ENCODE peak calls at places on chromosomes 2 and 18, in ten cellular contexts. U is kidney, O is Peyer's patch, K is AG04449, A is K562, L is pancreas, X is HepG2, G is AG10803, H is A673, B is HCT116. Y is an unnamed sample.

GRCh38 chr2:26892916-26893524 is 45.1 kb downstream of the DPYSL5 start:
- DNase-seq in U (no peak), O (no peak), K (no peak), A (no peak), L (no peak), X (no peak), G (no peak), H (no peak), B (no peak), Y (no peak)

GRCh38 chr2:57443985-57444501 is 602.6 kb upstream of the VRK2 start:
- DNase-seq in U (no peak), O (no peak), K (peak), A (no peak), L (no peak), X (no peak), G (peak), H (no peak), B (peak), Y (no peak)

GRCh38 chr2:205386109-205386508 is 296.2 kb upstream of the NRP2 start:
- DNase-seq in U (no peak), O (no peak), K (no peak), A (no peak), L (no peak), X (no peak), G (peak), H (no peak), B (no peak), Y (no peak)

GRCh38 chr2:144137705-144138428 is 382.1 kb downstream of the ZEB2 start:
- DNase-seq in U (no peak), O (no peak), K (peak), A (no peak), L (no peak), X (peak), G (peak), H (no peak), B (no peak), Y (no peak)

GRCh38 chr2:166170356-166170755 is 42.5 kb upstream of the SCN1A start:
- DNase-seq in U (no peak), O (no peak), K (no peak), A (no peak), L (no peak), X (no peak), G (no peak), H (no peak), B (no peak), Y (no peak)

GRCh38 chr2:15042824-15043223 is 410.3 kb downstream of the LRATD1 start:
- DNase-seq in U (no peak), O (no peak), K (peak), A (no peak), L (no peak), X (no peak), G (peak), H (peak), B (no peak), Y (peak)

GRCh38 chr2:2683581-2683980 is 352.5 kb upstream of the MYT1L start:
- DNase-seq in U (no peak), O (peak), K (no peak), A (no peak), L (no peak), X (no peak), G (no peak), H (no peak), B (no peak), Y (no peak)

GRCh38 chr2:239958366-239958765 is 66.8 kb downstream of the NDUFA10 start:
- DNase-seq in U (peak), O (no peak), K (no peak), A (no peak), L (no peak), X (no peak), G (no peak), H (no peak), B (no peak), Y (no peak)

GRCh38 chr2:191625016-191625415 is 52.9 kb upstream of the NABP1 start:
- DNase-seq in U (no peak), O (no peak), K (no peak), A (no peak), L (no peak), X (peak), G (peak), H (peak), B (no peak), Y (no peak)

GRCh38 chr18:34783485-34783884 is 73.4 kb downstream of the DTNA start:
- DNase-seq in U (no peak), O (no peak), K (peak), A (no peak), L (no peak), X (no peak), G (peak), H (no peak), B (no peak), Y (no peak)

GRCh38 chr18:50356036-50356945 is 18.6 kb upstream of the SKA1 start:
- DNase-seq in U (no peak), O (no peak), K (no peak), A (no peak), L (no peak), X (peak), G (peak), H (no peak), B (peak), Y (no peak)

GRCh38 chr2:177758591-177759371 is 313.8 kb downstream of the PDE11A start:
- DNase-seq in U (no peak), O (no peak), K (no peak), A (peak), L (no peak), X (peak), G (peak), H (peak), B (peak), Y (no peak)

GRCh38 chr2:233816334-233816733 is 38.0 kb downstream of the HJURP start:
- DNase-seq in U (no peak), O (no peak), K (no peak), A (no peak), L (no peak), X (no peak), G (no peak), H (no peak), B (no peak), Y (peak)

GRCh38 chr2:46540496-46541342 is 61.4 kb downstream of the TMEM247 start:
- DNase-seq in U (no peak), O (no peak), K (no peak), A (no peak), L (no peak), X (peak), G (peak), H (peak), B (no peak), Y (no peak)

GRCh38 chr2:240205348-240205747 is 64.9 kb upstream of the OTOS start:
- DNase-seq in U (no peak), O (no peak), K (no peak), A (no peak), L (no peak), X (no peak), G (peak), H (no peak), B (no peak), Y (no peak)

GRCh38 chr18:45248240-45248903 is 366.9 kb upstream of the SLC14A2 start:
- DNase-seq in U (no peak), O (no peak), K (peak), A (no peak), L (no peak), X (no peak), G (peak), H (no peak), B (no peak), Y (no peak)

GRCh38 chr2:127169066-127169660 is 50.9 kb downstream of the CYP27C1 start:
- DNase-seq in U (no peak), O (no peak), K (no peak), A (no peak), L (no peak), X (no peak), G (no peak), H (no peak), B (no peak), Y (no peak)

GRCh38 chr2:95278637-95279225 is 4.5 kb downstream of the PROM2 start:
- DNase-seq in U (peak), O (no peak), K (no peak), A (no peak), L (peak), X (no peak), G (no peak), H (no peak), B (no peak), Y (no peak)

GRCh38 chr2:70583091-70583490 is 29.5 kb upstream of the TGFA start:
- DNase-seq in U (no peak), O (no peak), K (no peak), A (no peak), L (no peak), X (no peak), G (no peak), H (no peak), B (no peak), Y (no peak)

GRCh38 chr18:77100751-77101355 is 31.7 kb downstream of the MBP start:
- DNase-seq in U (no peak), O (no peak), K (no peak), A (no peak), L (no peak), X (no peak), G (no peak), H (no peak), B (no peak), Y (no peak)

GRCh38 chr2:101697124-101697793 is at the start of gene MAP4K4:
- DNase-seq in U (peak), O (peak), K (peak), A (peak), L (peak), X (peak), G (peak), H (peak), B (peak), Y (peak)
- TF ChIP-seq CTCF in U (no peak), O (no peak), K (peak), A (peak), L (no peak), X (peak), G (peak), H (peak), B (no peak), Y (no peak)

GRCh38 chr2:20326163-20326780 is 24.4 kb downstream of the PUM2 start:
- DNase-seq in U (peak), O (no peak), K (no peak), A (peak), L (peak), X (peak), G (peak), H (peak), B (peak), Y (peak)
- H3K4me3 ChIP-seq in U (no peak), O (no peak), K (no peak), A (no peak), L (no peak), X (no peak), G (no peak), H (no peak), B (no peak), Y (no peak)

DNA sequence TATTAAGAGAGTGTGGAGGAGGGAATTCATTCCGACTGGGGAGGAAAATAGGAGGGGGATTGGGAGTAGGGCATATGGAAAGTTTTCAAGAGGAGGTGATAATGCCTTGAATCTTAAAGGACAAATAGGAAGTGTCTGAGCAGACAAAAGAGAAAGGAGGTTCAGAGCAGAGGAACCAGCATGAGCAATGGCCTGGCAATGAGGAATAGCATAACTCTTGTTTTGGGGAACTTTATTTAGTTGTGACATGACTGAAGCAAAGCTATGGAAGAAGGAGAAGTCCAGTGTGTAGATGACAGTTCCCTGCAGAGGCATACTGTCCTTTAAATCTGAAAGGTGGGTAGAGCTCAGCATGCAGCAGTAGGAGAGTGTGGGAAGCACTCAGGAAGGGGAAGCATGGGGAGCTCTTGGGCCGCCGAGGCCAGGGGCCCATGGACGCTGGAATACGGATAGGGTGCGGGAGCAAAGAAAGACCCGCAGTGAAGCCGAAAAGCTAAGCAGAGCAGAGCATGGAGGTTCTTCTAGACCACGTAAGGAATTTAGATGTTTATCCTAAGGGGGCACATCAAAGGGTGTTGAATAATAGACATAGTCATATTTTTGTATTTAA is 173.8 kb downstream of the SEPTIN10 start:
- DNase-seq in U (no peak), O (no peak), K (no peak), A (no peak), L (no peak), X (no peak), G (no peak), H (no peak), B (no peak), Y (no peak)
- TF ChIP-seq CTCF in U (no peak), O (no peak), K (no peak), A (no peak), L (no peak), X (no peak), G (no peak), H (no peak), B (no peak), Y (no peak)

GRCh38 chr2:167480232-167480985 is 592.1 kb downstream of the XIRP2 start:
- DNase-seq in U (no peak), O (no peak), K (no peak), A (no peak), L (no peak), X (no peak), G (no peak), H (peak), B (no peak), Y (no peak)
- H3K4me3 ChIP-seq in U (no peak), O (no peak), K (no peak), A (no peak), L (no peak), X (peak), G (no peak), H (no peak), B (no peak), Y (no peak)

GRCh38 chr2:120949027-120949956 is 213.6 kb downstream of the GLI2 start:
- DNase-seq in U (no peak), O (no peak), K (no peak), A (peak), L (peak), X (peak), G (no peak), H (no peak), B (no peak), Y (peak)
- TF ChIP-seq CTCF in U (no peak), O (no peak), K (peak), A (peak), L (no peak), X (peak), G (peak), H (peak), B (peak), Y (no peak)

DNA sequence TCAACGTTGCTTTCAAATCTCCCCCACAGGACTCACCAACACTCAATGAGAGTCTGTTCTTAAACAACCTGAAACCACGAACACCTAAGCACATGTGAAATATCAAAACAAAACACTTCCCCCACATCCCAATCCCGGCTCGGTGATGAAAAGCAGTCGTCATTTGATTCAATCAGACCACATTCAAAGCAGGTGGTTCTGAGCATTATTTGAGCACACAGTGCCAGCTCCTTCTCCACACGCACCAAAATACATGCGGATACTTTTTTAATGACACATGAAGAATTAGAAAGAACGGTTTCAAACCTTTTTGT is 98.3 kb downstream of the TCF4 start:
- DNase-seq in U (no peak), O (no peak), K (no peak), A (no peak), L (no peak), X (no peak), G (peak), H (no peak), B (no peak), Y (no peak)
- H3K4me3 ChIP-seq in U (no peak), O (no peak), K (no peak), A (no peak), L (no peak), X (no peak), G (no peak), H (no peak), B (no peak), Y (no peak)

GRCh38 chr18:9454061-9454703 is 21.1 kb upstream of the RALBP1 start:
- DNase-seq in U (no peak), O (no peak), K (no peak), A (no peak), L (no peak), X (no peak), G (peak), H (no peak), B (no peak), Y (no peak)
- TF ChIP-seq CTCF in U (no peak), O (no peak), K (no peak), A (no peak), L (no peak), X (no peak), G (no peak), H (no peak), B (no peak), Y (no peak)

DNA sequence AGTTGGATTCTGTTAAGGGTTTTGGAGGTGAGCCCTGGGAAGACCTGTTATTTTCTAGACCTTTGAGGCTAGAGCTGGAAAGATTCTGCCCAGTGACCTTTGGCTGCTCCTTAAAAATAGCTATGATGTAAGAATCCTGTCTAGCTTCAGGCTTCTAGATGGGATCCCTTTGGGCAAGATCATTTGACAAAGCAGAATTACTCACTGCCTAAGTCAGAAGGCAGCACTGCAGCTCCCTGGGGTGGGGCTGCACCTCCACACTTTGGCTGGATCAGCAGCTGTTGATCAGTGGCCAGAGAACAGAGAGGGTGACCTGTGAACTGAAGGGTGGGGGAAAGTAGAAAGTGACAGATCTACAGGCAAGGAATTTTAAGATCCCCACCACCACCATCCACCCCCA is 103.8 kb downstream of the ASAP2 start:
- DNase-seq in U (peak), O (no peak), K (peak), A (no peak), L (no peak), X (no peak), G (peak), H (no peak), B (no peak), Y (peak)
- H3K4me3 ChIP-seq in U (no peak), O (no peak), K (no peak), A (no peak), L (no peak), X (no peak), G (no peak), H (no peak), B (no peak), Y (no peak)

GRCh38 chr2:212530373-212530772 is 8.2 kb downstream of the ERBB4 start:
- DNase-seq in U (no peak), O (no peak), K (no peak), A (no peak), L (no peak), X (no peak), G (no peak), H (peak), B (no peak), Y (no peak)

GRCh38 chr2:212532087-212532486 is 6.5 kb downstream of the ERBB4 start:
- DNase-seq in U (no peak), O (no peak), K (no peak), A (no peak), L (no peak), X (no peak), G (no peak), H (no peak), B (no peak), Y (no peak)

GRCh38 chr2:212530991-212531390 is 7.6 kb downstream of the ERBB4 start:
- DNase-seq in U (no peak), O (no peak), K (no peak), A (no peak), L (no peak), X (no peak), G (no peak), H (peak), B (no peak), Y (no peak)

GRCh38 chr2:212531499-212531898 is 7.1 kb downstream of the ERBB4 start:
- DNase-seq in U (no peak), O (no peak), K (no peak), A (no peak), L (no peak), X (no peak), G (no peak), H (no peak), B (no peak), Y (no peak)

GRCh38 chr2:212532585-212532984 is 6.0 kb downstream of the ERBB4 start:
- DNase-seq in U (no peak), O (no peak), K (no peak), A (no peak), L (no peak), X (no peak), G (no peak), H (peak), B (no peak), Y (no peak)
- TF ChIP-seq CTCF in U (no peak), O (no peak), K (no peak), A (no peak), L (no peak), X (no peak), G (no peak), H (peak), B (peak), Y (no peak)

GRCh38 chr2:39375917-39376316 is 61.2 kb downstream of the MAP4K3 start:
- DNase-seq in U (no peak), O (no peak), K (no peak), A (no peak), L (no peak), X (no peak), G (no peak), H (no peak), B (no peak), Y (no peak)
- H3K4me3 ChIP-seq in U (no peak), O (no peak), K (no peak), A (no peak), L (no peak), X (no peak), G (no peak), H (no peak), B (no peak), Y (no peak)